ENCODE peak calls at places on chromosomes 3 and 15, in six cellular contexts. V is activated CD8-positive, alpha-beta memory T cell treated with anti-CD3 and anti-CD28 coated beads, Interleukin-2, amount 10 ng/mL, durations not matched to agents 7 days and 5 days; O is stimulated activated naive B cell treated with anti-CD40 and anti-IgM and Interleukin-4, amounts not matched to agents 10 μg/mL and 1 μg/mL and 100 μg/mL, for 72 hours; G is activated CD4-positive, alpha-beta T cell treated with anti-CD3 and anti-CD28 coated beads for 36 hours; A is gastroesophageal sphincter; Z is T-cell. U is an unnamed sample.

GRCh38 chr3:193978446-193978845 is 157.5 kb upstream of the HES1 start:
- ATAC-seq in V (no peak), O (no peak), G (no peak), A (no peak), Z (no peak), U (no peak)

GRCh38 chr3:42222942-42223693 is 42.9 kb downstream of the CCK start:
- ATAC-seq in V (no peak), O (no peak), G (no peak), A (no peak), Z (no peak), U (no peak)

GRCh38 chr3:141754032-141754431 is 9.2 kb upstream of the GRK7 start:
- ATAC-seq in V (no peak), O (no peak), G (no peak), A (no peak), Z (no peak), U (no peak)

GRCh38 chr3:115921711-115922110 is 298.4 kb downstream of the GAP43 start:
- ATAC-seq in V (no peak), O (no peak), G (no peak), A (no peak), Z (no peak), U (no peak)

GRCh38 chr15:85762756-85763127 is 32.0 kb downstream of the KLHL25 start:
- ATAC-seq in V (no peak), O (no peak), G (no peak), A (peak; percentile 51), Z (no peak), U (no peak)

GRCh38 chr3:56826831-56827722 is 25.3 kb upstream of the ARHGEF3 start:
- ATAC-seq in V (no peak), O (no peak), G (peak; percentile 72), A (no peak), Z (no peak), U (peak; percentile 70)

GRCh38 chr15:76185716-76186115 is 125.6 kb downstream of the ETFA start:
- ATAC-seq in V (no peak), O (peak; percentile 45), G (no peak), A (no peak), Z (no peak), U (no peak)

GRCh38 chr3:192063570-192063969 is 602.6 kb downstream of the PYDC2 start:
- ATAC-seq in V (no peak), O (peak; percentile 46), G (no peak), A (peak; percentile 31), Z (no peak), U (no peak)

GRCh38 chr3:152396867-152397266 is 128.1 kb downstream of the MBNL1 start:
- ATAC-seq in V (no peak), O (no peak), G (no peak), A (peak; percentile 62), Z (no peak), U (no peak)

GRCh38 chr15:28093761-28094535 is 5.2 kb downstream of the OCA2 start:
- ATAC-seq in V (no peak), O (no peak), G (no peak), A (no peak), Z (no peak), U (no peak)

GRCh38 chr3:196117809-196118208 is 35.9 kb upstream of the TFRC start:
- ATAC-seq in V (no peak), O (peak; percentile 83), G (no peak), A (no peak), Z (no peak), U (no peak)

GRCh38 chr3:8639585-8639984 is 5.0 kb downstream of the SSUH2 start:
- ATAC-seq in V (no peak), O (no peak), G (no peak), A (no peak), Z (no peak), U (no peak)

GRCh38 chr15:61390138-61390537 is 161.0 kb upstream of the RORA start:
- ATAC-seq in V (no peak), O (no peak), G (no peak), A (no peak), Z (no peak), U (peak; percentile 40)

GRCh38 chr15:56929933-56930332 is 11.5 kb downstream of the TCF12 start:
- ATAC-seq in V (no peak), O (no peak), G (no peak), A (no peak), Z (no peak), U (no peak)

GRCh38 chr15:44325568-44325967 is 37.0 kb downstream of the GOLM2 start:
- ATAC-seq in V (no peak), O (no peak), G (no peak), A (no peak), Z (no peak), U (no peak)

GRCh38 chr15:67106764-67107013 is 41.3 kb downstream of the SMAD3 start:
- ATAC-seq in V (no peak), O (no peak), G (no peak), A (no peak), Z (no peak), U (no peak)

GRCh38 chr15:71654714-71655174 is 155.6 kb upstream of the NR2E3 start:
- ATAC-seq in V (no peak), O (no peak), G (no peak), A (peak; percentile 25), Z (no peak), U (no peak)

GRCh38 chr3:155391104-155391503 is 97.6 kb upstream of the STRIT1 start:
- ATAC-seq in V (no peak), O (no peak), G (no peak), A (peak; percentile 85), Z (no peak), U (no peak)

GRCh38 chr15:88918738-88919137 is 5.6 kb upstream of the MFGE8 start:
- ATAC-seq in V (peak; percentile 83), O (peak; percentile 60), G (peak; percentile 84), A (peak; percentile 80), Z (no peak), U (peak; percentile 81)

GRCh38 chr15:95347846-95348245 is 982.7 kb upstream of the NR2F2 start:
- ATAC-seq in V (no peak), O (no peak), G (no peak), A (no peak), Z (no peak), U (no peak)

GRCh38 chr3:111979689-111980025 is 831 bp downstream of the ABHD10 start:
- ATAC-seq in V (peak; percentile 13), O (no peak), G (peak; percentile 11), A (no peak), Z (no peak), U (peak; percentile 23)

GRCh38 chr3:14699643-14700042 is 24.7 kb downstream of the C3orf20 start:
- ATAC-seq in V (no peak), O (no peak), G (no peak), A (no peak), Z (no peak), U (no peak)

GRCh38 chr3:128803307-128803706 is 76.1 kb upstream of the ACAD9 start:
- ATAC-seq in V (peak; percentile 20), O (peak; percentile 12), G (peak; percentile 27), A (no peak), Z (no peak), U (peak; percentile 8)

GRCh38 chr15:90540768-90541167 is 11.0 kb downstream of the CRTC3 start:
- ATAC-seq in V (no peak), O (no peak), G (no peak), A (no peak), Z (no peak), U (no peak)